ENCODE peak calls at places on chromosomes 7 and 10, in six cellular contexts. One of them, this sample, is unnamed.

GRCh38 chr10:59734063-59734462 is 19.2 kb downstream of the MRLN start:
- DNase-seq in HepG2: no peak
- DNase-seq in suprapubic skin: no peak
- DNase-seq in spleen: no peak
- DNase-seq in stomach: no peak
- DNase-seq in transverse colon: no peak
- DNase-seq in this sample: no peak

GRCh38 chr10:104327745-104328635 is 10.3 kb downstream of the ITPRIP start:
- DNase-seq in transverse colon: no peak
- DNase-seq in suprapubic skin: peak; percentile 72
- DNase-seq in stomach: no peak
- DNase-seq in spleen: peak; percentile 79
- DNase-seq in HepG2: peak; percentile 28
- DNase-seq in this sample: no peak

GRCh38 chr7:15305002-15305600 is 256.7 kb downstream of the AGMO start:
- DNase-seq in spleen: no peak
- DNase-seq in HepG2: peak; percentile 33
- DNase-seq in stomach: peak; percentile 40
- DNase-seq in suprapubic skin: no peak
- DNase-seq in transverse colon: peak; percentile 23
- DNase-seq in this sample: no peak

GRCh38 chr7:12638851-12639467 is 48.5 kb upstream of the ARL4A start:
- DNase-seq in spleen: no peak
- DNase-seq in suprapubic skin: no peak
- DNase-seq in stomach: no peak
- DNase-seq in transverse colon: no peak
- DNase-seq in HepG2: peak; percentile 43
- DNase-seq in this sample: no peak

GRCh38 chr7:50685445-50686070 is 97.1 kb downstream of the GRB10 start:
- DNase-seq in transverse colon: no peak
- DNase-seq in stomach: no peak
- DNase-seq in HepG2: no peak
- DNase-seq in spleen: no peak
- DNase-seq in suprapubic skin: no peak
- DNase-seq in this sample: no peak

GRCh38 chr7:46512901-46513431 is 591.9 kb upstream of the IGFBP3 start:
- DNase-seq in HepG2: no peak
- DNase-seq in spleen: no peak
- DNase-seq in suprapubic skin: no peak
- DNase-seq in transverse colon: no peak
- DNase-seq in stomach: no peak
- DNase-seq in this sample: no peak

GRCh38 chr10:81873932-81874816 is 820 bp upstream of the NRG3 start:
- DNase-seq in suprapubic skin: no peak
- DNase-seq in transverse colon: no peak
- DNase-seq in stomach: peak; percentile 60
- DNase-seq in HepG2: no peak
- DNase-seq in spleen: peak; percentile 68
- DNase-seq in this sample: no peak

GRCh38 chr10:49831352-49832040 is 69.4 kb upstream of the OGDHL start:
- DNase-seq in spleen: no peak
- DNase-seq in HepG2: no peak
- DNase-seq in transverse colon: no peak
- DNase-seq in suprapubic skin: no peak
- DNase-seq in stomach: no peak
- DNase-seq in this sample: no peak

GRCh38 chr10:94085766-94086437 is 92.2 kb downstream of the PLCE1 start:
- DNase-seq in transverse colon: no peak
- DNase-seq in HepG2: no peak
- DNase-seq in stomach: no peak
- DNase-seq in spleen: no peak
- DNase-seq in suprapubic skin: no peak
- DNase-seq in this sample: no peak

GRCh38 chr10:110610308-110610774 is 33.8 kb upstream of the RBM20 start:
- DNase-seq in transverse colon: peak; percentile 45
- DNase-seq in spleen: no peak
- DNase-seq in suprapubic skin: no peak
- DNase-seq in stomach: no peak
- DNase-seq in HepG2: peak; percentile 44
- DNase-seq in this sample: peak; percentile 19

GRCh38 chr10:132186488-132187413 is at the start of gene DPYSL4:
- DNase-seq in stomach: no peak
- DNase-seq in suprapubic skin: no peak
- DNase-seq in HepG2: no peak
- DNase-seq in spleen: no peak
- DNase-seq in transverse colon: no peak
- DNase-seq in this sample: no peak

GRCh38 chr10:33199731-33200130 is 134.7 kb downstream of the NRP1 start:
- DNase-seq in HepG2: no peak
- DNase-seq in suprapubic skin: no peak
- DNase-seq in transverse colon: no peak
- DNase-seq in stomach: no peak
- DNase-seq in spleen: no peak
- DNase-seq in this sample: no peak

GRCh38 chr10:45560262-45560661 is 112.3 kb downstream of the ZFAND4 start:
- DNase-seq in transverse colon: no peak
- DNase-seq in HepG2: peak; percentile 36
- DNase-seq in spleen: no peak
- DNase-seq in stomach: no peak
- DNase-seq in suprapubic skin: no peak
- DNase-seq in this sample: no peak

GRCh38 chr7:21911341-21911875 is 34.3 kb downstream of the CDCA7L start:
- DNase-seq in stomach: no peak
- DNase-seq in suprapubic skin: no peak
- DNase-seq in HepG2: no peak
- DNase-seq in transverse colon: no peak
- DNase-seq in spleen: no peak
- DNase-seq in this sample: no peak

GRCh38 chr10:27504897-27505457 is 873 bp downstream of the RAB18 start:
- DNase-seq in transverse colon: no peak
- DNase-seq in suprapubic skin: no peak
- DNase-seq in HepG2: no peak
- DNase-seq in spleen: no peak
- DNase-seq in stomach: no peak
- DNase-seq in this sample: no peak

GRCh38 chr10:26215923-26216576 is 524 bp upstream of the GAD2 start:
- DNase-seq in spleen: no peak
- DNase-seq in transverse colon: no peak
- DNase-seq in suprapubic skin: no peak
- DNase-seq in stomach: no peak
- DNase-seq in HepG2: no peak
- DNase-seq in this sample: no peak

GRCh38 chr7:149720372-149721083 is 52.9 kb downstream of the ZNF467 start:
- DNase-seq in spleen: peak; percentile 73
- DNase-seq in transverse colon: no peak
- DNase-seq in HepG2: peak; percentile 78
- DNase-seq in suprapubic skin: no peak
- DNase-seq in stomach: peak; percentile 86
- DNase-seq in this sample: peak; percentile 42

GRCh38 chr10:124560377-124560776 is 98.8 kb downstream of the LHPP start:
- DNase-seq in transverse colon: peak; percentile 28
- DNase-seq in suprapubic skin: peak; percentile 53
- DNase-seq in stomach: no peak
- DNase-seq in spleen: peak; percentile 67
- DNase-seq in HepG2: no peak
- DNase-seq in this sample: peak; percentile 22

GRCh38 chr10:59595584-59595983 is 114.1 kb downstream of the SLC16A9 start:
- DNase-seq in stomach: no peak
- DNase-seq in transverse colon: no peak
- DNase-seq in suprapubic skin: no peak
- DNase-seq in spleen: no peak
- DNase-seq in HepG2: no peak
- DNase-seq in this sample: no peak

GRCh38 chr10:84341538-84341856 is 13.1 kb downstream of the CCSER2 start:
- DNase-seq in transverse colon: no peak
- DNase-seq in spleen: no peak
- DNase-seq in HepG2: no peak
- DNase-seq in stomach: no peak
- DNase-seq in suprapubic skin: no peak
- DNase-seq in this sample: no peak

GRCh38 chr7:2040893-2041270 is 191.9 kb downstream of the MAD1L1 start:
- DNase-seq in HepG2: no peak
- DNase-seq in stomach: no peak
- DNase-seq in spleen: peak; percentile 79
- DNase-seq in suprapubic skin: peak; percentile 16
- DNase-seq in transverse colon: no peak
- DNase-seq in this sample: no peak

GRCh38 chr10:87705339-87705738 is 45.7 kb downstream of the PAPSS2 start:
- DNase-seq in spleen: no peak
- DNase-seq in suprapubic skin: no peak
- DNase-seq in HepG2: no peak
- DNase-seq in transverse colon: no peak
- DNase-seq in stomach: no peak
- DNase-seq in this sample: no peak

GRCh38 chr7:36205844-36206243 is 52.8 kb downstream of the EEPD1 start:
- DNase-seq in HepG2: no peak
- DNase-seq in spleen: no peak
- DNase-seq in transverse colon: peak; percentile 55
- DNase-seq in suprapubic skin: no peak
- DNase-seq in stomach: no peak
- DNase-seq in this sample: no peak
- H3K4me1 ChIP-seq in HepG2: peaks cover 89% of the 10 kb centered on the region
- H3K4me1 ChIP-seq in spleen: peaks cover 68% of the 10 kb centered on the region
- H3K4me1 ChIP-seq in transverse colon: peaks cover 24% of the 10 kb centered on the region
- H3K4me1 ChIP-seq in suprapubic skin: peaks cover 37% of the 10 kb centered on the region
- H3K4me1 ChIP-seq in stomach: peaks cover 36% of the 10 kb centered on the region
- H3K4me1 ChIP-seq in this sample: peaks cover 7% of the 10 kb centered on the region

DNA sequence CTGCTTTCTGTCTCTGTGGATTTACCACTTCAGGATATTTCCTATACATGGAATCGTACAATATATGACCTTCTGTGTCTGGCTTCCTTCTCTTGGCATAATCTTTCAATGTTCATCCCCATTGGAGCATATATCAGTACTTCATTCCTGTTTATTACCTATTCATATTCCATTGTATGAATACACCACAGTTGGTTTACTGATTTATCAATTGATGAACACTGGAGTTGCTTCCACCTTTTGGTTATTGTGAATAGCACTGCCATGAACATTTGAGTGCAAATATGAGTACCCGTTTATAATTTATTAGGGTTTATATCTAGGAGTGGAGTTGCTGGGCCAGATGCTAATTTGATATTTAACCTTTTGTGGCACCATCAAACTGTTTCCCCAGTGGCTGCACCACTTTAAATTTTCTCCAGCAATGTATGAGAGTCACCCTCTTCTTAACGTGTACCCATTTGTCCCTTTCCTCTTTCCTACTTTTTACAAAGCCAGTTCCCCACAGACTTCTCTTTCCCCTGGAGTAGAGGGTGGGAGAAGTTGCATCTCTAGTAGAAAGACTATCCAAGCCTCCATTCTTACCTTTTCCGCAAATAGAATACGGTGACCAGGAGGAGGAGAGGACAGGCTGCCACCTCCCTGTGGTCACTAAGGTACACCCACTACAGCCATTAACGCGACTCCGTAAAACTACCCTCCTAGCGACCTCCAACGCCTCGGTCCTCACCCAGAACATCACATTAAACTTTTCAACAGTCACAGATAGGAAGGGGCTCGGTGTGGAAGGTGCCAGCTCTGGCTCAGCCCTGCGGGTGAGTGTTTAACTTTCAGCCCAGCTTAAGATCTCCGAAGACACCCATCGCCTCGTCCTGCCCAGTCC is 25.6 kb downstream of the SCD start:
- DNase-seq in spleen: no peak
- DNase-seq in transverse colon: no peak
- DNase-seq in stomach: no peak
- DNase-seq in suprapubic skin: no peak
- DNase-seq in HepG2: no peak
- DNase-seq in this sample: no peak
- TF ChIP-seq POLR2A in spleen: no peak
- TF ChIP-seq POLR2A in transverse colon: no peak
- TF ChIP-seq POLR2A in stomach: no peak
- TF ChIP-seq POLR2A in suprapubic skin: no peak
- TF ChIP-seq POLR2A in HepG2: peak; percentile 90
- TF ChIP-seq POLR2A in this sample: no peak

GRCh38 chr10:73810358-73810734 is 1.1 kb downstream of the NDST2 start:
- DNase-seq in HepG2: no peak
- DNase-seq in spleen: no peak
- DNase-seq in stomach: no peak
- DNase-seq in transverse colon: no peak
- DNase-seq in suprapubic skin: no peak
- DNase-seq in this sample: no peak

GRCh38 chr10:73808021-73808815 is 3.2 kb downstream of the NDST2 start:
- DNase-seq in transverse colon: no peak
- DNase-seq in stomach: no peak
- DNase-seq in suprapubic skin: no peak
- DNase-seq in HepG2: no peak
- DNase-seq in spleen: no peak
- DNase-seq in this sample: no peak

GRCh38 chr10:73809061-73809818 is 2.2 kb downstream of the NDST2 start:
- DNase-seq in transverse colon: no peak
- DNase-seq in suprapubic skin: no peak
- DNase-seq in stomach: no peak
- DNase-seq in spleen: no peak
- DNase-seq in HepG2: no peak
- DNase-seq in this sample: no peak

GRCh38 chr10:73806176-73806950 is 5.0 kb downstream of the NDST2 start:
- DNase-seq in spleen: no peak
- DNase-seq in transverse colon: no peak
- DNase-seq in stomach: no peak
- DNase-seq in suprapubic skin: no peak
- DNase-seq in HepG2: no peak
- DNase-seq in this sample: no peak

DNA sequence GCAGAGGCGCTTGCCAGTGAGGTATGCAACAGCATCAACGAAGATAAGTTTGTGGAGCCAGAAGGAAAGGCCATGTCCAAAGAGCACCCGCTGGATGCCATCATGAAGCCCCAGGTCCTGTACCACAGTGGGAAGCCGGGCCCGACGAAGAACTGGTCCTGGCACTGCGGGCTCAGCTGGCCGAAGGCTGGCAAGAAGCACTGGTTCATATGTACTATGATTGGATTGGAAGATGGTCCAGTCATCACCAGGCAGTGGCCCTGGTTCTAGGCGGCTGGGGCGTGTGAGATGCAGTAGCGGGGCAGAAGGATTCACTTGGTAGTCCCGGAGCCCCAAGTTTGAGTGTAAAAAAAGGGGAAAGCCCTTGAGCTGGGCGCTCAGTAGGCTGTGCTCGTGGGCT is 3.9 kb downstream of the NDST2 start:
- DNase-seq in HepG2: no peak
- DNase-seq in spleen: no peak
- DNase-seq in stomach: no peak
- DNase-seq in suprapubic skin: no peak
- DNase-seq in transverse colon: no peak
- DNase-seq in this sample: no peak
- TF ChIP-seq POLR2AphosphoS5 in HepG2: no peak
- TF ChIP-seq POLR2AphosphoS5 in spleen: peak; percentile 48
- TF ChIP-seq POLR2AphosphoS5 in stomach: no peak
- TF ChIP-seq POLR2AphosphoS5 in suprapubic skin: no peak
- TF ChIP-seq POLR2AphosphoS5 in transverse colon: no peak
- TF ChIP-seq POLR2AphosphoS5 in this sample: no peak

DNA sequence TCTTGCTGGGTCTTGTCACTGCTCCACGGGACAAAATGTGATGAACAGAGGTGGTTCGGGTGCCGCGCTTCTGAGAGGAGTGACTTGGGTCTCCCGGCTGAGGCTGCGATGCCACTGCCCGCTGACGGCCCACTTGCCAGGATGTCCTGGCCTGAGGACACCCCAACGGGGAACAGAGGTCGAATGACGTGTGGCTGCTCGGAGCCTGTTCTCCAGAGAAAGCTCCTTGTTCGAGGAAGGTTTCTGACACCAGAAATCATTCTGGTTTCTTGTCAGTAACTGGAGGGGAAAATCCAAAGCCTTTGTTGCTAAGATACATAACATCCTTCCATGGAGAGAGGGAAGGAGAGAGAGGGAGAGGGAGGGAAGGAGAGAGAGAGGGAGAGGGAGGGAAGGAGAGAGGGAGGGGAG is 236.4 kb downstream of the WDR37 start:
- DNase-seq in HepG2: no peak
- DNase-seq in suprapubic skin: no peak
- DNase-seq in spleen: peak; percentile 70
- DNase-seq in transverse colon: no peak
- DNase-seq in stomach: no peak
- DNase-seq in this sample: no peak
- H3K4me1 ChIP-seq in HepG2: no peaks in the 10 kb centered on the region
- H3K4me1 ChIP-seq in suprapubic skin: peaks cover 21% of the 10 kb centered on the region
- H3K4me1 ChIP-seq in spleen: peaks cover 10% of the 10 kb centered on the region
- H3K4me1 ChIP-seq in transverse colon: no peaks in the 10 kb centered on the region
- H3K4me1 ChIP-seq in stomach: no peaks in the 10 kb centered on the region
- H3K4me1 ChIP-seq in this sample: no peaks in the 10 kb centered on the region